ENCODE peak calls at places on chromosome 3, in five cellular contexts. C is A549, F is HCT116, D is GM12878, N is HepG2. S is an unnamed sample.

GRCh38 chr3:51681453-51681852 is 10.4 kb downstream of the TEX264 start:
- DNase-seq in D (no peak), N (no peak), F (no peak), C (no peak), S (no peak)

GRCh38 chr3:46923559-46924350 is 46.2 kb downstream of the PTH1R start:
- DNase-seq in N (peak; percentile 31), F (no peak), C (peak; percentile 37), D (no peak), S (peak; percentile 75)

GRCh38 chr3:189689625-189690024 is 58.4 kb downstream of the TP63 start:
- DNase-seq in C (no peak), N (no peak), F (no peak), D (no peak), S (no peak)

GRCh38 chr3:60366491-60366890 is 884.8 kb downstream of the FHIT start:
- DNase-seq in F (no peak), D (no peak), N (no peak), C (no peak), S (no peak)

GRCh38 chr3:121855555-121855954 is 20.5 kb downstream of the EAF2 start:
- DNase-seq in N (peak; percentile 15), D (no peak), F (peak; percentile 26), C (peak; percentile 34), S (peak; percentile 9)

GRCh38 chr3:82145742-82146141 is 384.3 kb upstream of the GBE1 start:
- DNase-seq in D (no peak), N (no peak), F (no peak), C (no peak), S (no peak)

GRCh38 chr3:54519493-54519892 is 397.1 kb downstream of the CACNA2D3 start:
- DNase-seq in C (no peak), N (no peak), D (no peak), F (no peak), S (no peak)

GRCh38 chr3:138349926-138350665 is 1.7 kb downstream of the MRAS start:
- DNase-seq in D (no peak), N (peak; percentile 43), C (no peak), F (no peak), S (no peak)

GRCh38 chr3:124791142-124791541 is 60.9 kb downstream of the UMPS start:
- DNase-seq in D (no peak), C (no peak), N (no peak), F (no peak), S (no peak)
- H3K4me3 ChIP-seq in D (no peak overlapping the region), C (no peak overlapping the region), N (no peak overlapping the region), F (no peak overlapping the region), S (no peak overlapping the region)

DNA sequence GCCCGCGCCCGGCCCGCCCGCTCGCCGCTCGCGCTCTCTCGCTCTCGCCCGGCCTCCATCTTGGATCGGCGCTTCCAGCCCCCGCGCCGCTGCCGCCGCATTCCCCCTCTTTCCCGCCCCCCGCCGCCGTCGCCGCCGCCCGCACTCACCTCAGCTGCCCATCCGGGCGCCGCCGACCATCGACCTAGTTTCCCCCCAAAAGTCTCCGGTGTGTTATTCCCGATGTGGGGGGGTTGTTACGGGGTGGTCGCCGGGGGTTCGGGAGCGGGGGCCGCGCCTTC is 192 bp downstream of the STAG1 start:
- DNase-seq in C (no peak), D (no peak), F (no peak), N (no peak), S (no peak)
- TF ChIP-seq MAX in C (no peak), D (no peak), F (no peak), N (no peak), S (no peak)

GRCh38 chr3:177523991-177524438 is 326.7 kb upstream of the TBL1XR1 start:
- DNase-seq in D (no peak), C (peak; percentile 54), N (peak; percentile 88), F (no peak), S (no peak)
- TF ChIP-seq REST in D (no peak), C (no peak), N (no peak), F (no peak), S (no peak)

DNA sequence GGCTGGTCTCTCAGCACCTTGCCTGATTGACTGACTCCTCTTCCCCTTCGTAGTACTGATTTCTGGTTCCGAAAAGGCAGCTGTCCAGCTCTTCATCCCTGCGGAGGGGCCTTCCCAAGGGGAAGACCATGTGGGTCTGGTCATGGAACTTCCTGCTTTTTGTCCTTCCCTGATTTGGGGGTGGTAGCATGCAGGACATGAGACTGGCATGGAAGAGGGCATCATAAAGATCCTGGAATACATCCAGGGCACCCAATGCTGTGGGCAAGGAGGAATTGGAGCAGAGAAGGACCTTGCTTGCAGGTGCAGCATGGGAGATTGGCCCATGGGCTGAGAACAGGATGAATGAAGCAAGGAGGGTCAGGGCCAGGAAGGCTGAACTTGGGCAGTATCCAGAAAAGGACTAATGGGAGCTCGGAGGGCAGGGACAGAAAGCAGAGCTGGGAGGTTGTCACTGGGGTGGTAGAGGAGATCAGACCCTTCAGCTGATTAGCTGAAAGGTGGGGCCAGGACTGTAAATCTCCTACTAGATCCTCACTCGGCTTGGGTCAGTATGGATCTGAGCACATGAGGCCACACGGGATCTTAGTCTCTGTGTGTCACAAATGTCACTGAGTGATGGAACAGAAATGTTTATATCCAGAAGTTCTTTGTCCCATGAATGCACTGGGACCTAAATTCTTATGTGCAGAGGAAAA is 59.5 kb downstream of the AMOTL2 start:
- DNase-seq in C (no peak), D (no peak), F (no peak), N (no peak), S (no peak)
- H3K4me3 ChIP-seq in C (no peak overlapping the region), D (no peak overlapping the region), F (no peak overlapping the region), N (no peak overlapping the region), S (no peak overlapping the region)

GRCh38 chr3:67819447-67819846 is 165.0 kb upstream of the SUCLG2 start:
- DNase-seq in C (peak; percentile 4), F (no peak), N (no peak), D (no peak), S (no peak)
- TF ChIP-seq MAX in C (no peak), F (no peak), N (no peak), D (no peak), S (no peak)

DNA sequence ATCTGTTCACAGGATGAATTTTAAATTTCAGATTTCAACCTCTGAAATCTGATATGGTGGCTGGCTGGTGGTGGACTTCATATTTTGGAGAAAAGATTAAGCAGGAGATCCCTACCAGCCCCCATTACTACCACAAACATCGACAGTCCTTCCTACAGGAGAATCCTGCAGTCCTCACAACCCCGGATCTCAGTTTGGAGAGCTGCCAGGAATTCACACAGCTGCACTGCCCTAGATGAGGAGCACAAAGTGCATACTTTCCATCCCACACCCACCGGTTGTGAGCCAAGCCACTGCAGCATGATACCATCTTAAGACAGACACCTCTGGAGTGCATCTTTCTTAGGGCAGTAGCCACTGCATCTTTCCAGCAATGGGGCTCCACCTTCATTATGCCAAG is 185.5 kb upstream of the GPR149 start:
- DNase-seq in C (no peak), D (no peak), F (no peak), N (no peak), S (no peak)
- TF ChIP-seq REST in C (no peak), D (no peak), F (no peak), N (no peak), S (no peak)

DNA sequence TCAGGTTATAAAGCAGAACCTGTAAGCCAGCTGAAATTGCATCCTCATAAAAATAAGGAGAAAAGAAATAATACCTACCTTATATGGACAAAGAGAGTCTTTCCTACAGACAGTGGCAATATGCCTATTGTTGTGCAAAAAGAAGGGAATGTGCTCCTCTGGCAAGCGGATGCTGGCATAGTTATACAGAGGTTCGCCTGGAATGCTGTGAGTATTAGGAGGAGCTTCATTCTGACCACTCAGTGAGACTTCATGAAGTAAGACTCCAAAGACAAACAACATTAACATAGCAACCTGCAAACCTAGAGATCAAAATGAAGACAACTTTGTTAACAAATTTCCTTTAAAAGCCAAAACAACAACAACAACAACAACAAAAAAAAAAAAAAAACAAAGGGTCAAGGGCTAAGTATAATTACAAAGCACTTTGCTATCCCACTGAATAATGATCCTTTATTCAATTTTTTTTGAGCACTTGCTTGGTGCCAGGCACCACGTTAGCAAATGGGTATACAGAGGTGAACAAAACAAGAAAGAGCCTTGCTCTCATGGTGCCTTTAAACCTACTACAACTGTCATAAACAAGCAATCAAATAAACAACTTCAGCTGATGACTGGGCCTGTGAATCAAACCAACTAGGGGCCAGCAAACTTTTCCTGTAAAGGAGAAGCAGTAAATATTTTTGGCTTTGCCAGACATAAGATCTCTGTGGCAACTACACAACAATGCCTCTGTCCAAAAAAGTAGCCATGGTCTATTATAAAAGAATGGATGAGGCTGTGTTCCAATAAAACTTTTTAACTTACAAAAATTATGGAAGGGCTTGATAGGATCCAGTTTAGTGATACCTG is 3.7 kb downstream of the EOGT start:
- DNase-seq in F (no peak), C (no peak), D (no peak), N (no peak), S (no peak)
- H3K4me3 ChIP-seq in F (no peak overlapping the region), C (no peak overlapping the region), D (no peak overlapping the region), N (no peak overlapping the region), S (no peak overlapping the region)

GRCh38 chr3:134079761-134080160 is 50.0 kb upstream of the SLCO2A1 start:
- DNase-seq in N (no peak), C (no peak), D (no peak), F (no peak), S (no peak)

GRCh38 chr3:134079111-134079531 is 49.4 kb upstream of the SLCO2A1 start:
- DNase-seq in N (peak; percentile 15), D (no peak), F (no peak), C (no peak), S (no peak)

GRCh38 chr3:134076816-134077215 is 47.1 kb upstream of the SLCO2A1 start:
- DNase-seq in D (no peak), C (no peak), F (no peak), N (no peak), S (no peak)

GRCh38 chr3:134078169-134078821 is 48.6 kb upstream of the SLCO2A1 start:
- DNase-seq in N (no peak), F (no peak), D (no peak), C (no peak), S (no peak)

GRCh38 chr3:134077649-134078081 is 47.9 kb upstream of the SLCO2A1 start:
- DNase-seq in N (no peak), C (no peak), F (no peak), D (no peak), S (no peak)
- TF ChIP-seq MAX in N (no peak), C (no peak), F (no peak), D (no peak), S (no peak)

GRCh38 chr3:104604326-104605010 is 762.2 kb upstream of the ALCAM start:
- DNase-seq in F (peak; percentile 18), D (no peak), C (no peak), N (no peak), S (no peak)
- TF ChIP-seq REST in F (no peak), D (no peak), C (no peak), N (no peak), S (no peak)

GRCh38 chr3:188558343-188559068 is 404.5 kb downstream of the LPP start:
- DNase-seq in N (no peak), C (no peak), F (no peak), D (no peak), S (no peak)

GRCh38 chr3:188559069-188559410 is 405.1 kb downstream of the LPP start:
- DNase-seq in D (no peak), F (no peak), C (no peak), N (no peak), S (no peak)

GRCh38 chr3:188557230-188557629 is 403.3 kb downstream of the LPP start:
- DNase-seq in C (no peak), D (no peak), N (no peak), F (no peak), S (no peak)

GRCh38 chr3:188562163-188562562 is 408.2 kb downstream of the LPP start:
- DNase-seq in D (no peak), C (no peak), F (no peak), N (no peak), S (no peak)

GRCh38 chr3:188559856-188560255 is 405.9 kb downstream of the LPP start:
- DNase-seq in N (no peak), D (no peak), F (no peak), C (no peak), S (no peak)
- H3K4me3 ChIP-seq in N (no peak overlapping the region), D (no peak overlapping the region), F (no peak overlapping the region), C (no peak overlapping the region), S (no peak overlapping the region)

S was measured in K562.